ENCODE peak calls at places on chromosomes 2 and 18, in four cellular contexts. M, T, S and J are unnamed samples.
A peak's percentile ranks its signal among the peaks of the same experiment; 100 is the strongest.

GRCh38 chr2:237475704-237476107 is 11.3 kb upstream of the MLPH start:
- DNase-seq in S (no peak), M (no peak), T (no peak), J (no peak)

GRCh38 chr2:216388046-216388884 is 16.0 kb upstream of the MARCHF4 start:
- DNase-seq in S (peak; percentile 37), T (no peak), M (no peak), J (no peak)

GRCh38 chr18:37869051-37869450 is 303.5 kb upstream of the CELF4 start:
- DNase-seq in M (no peak), S (no peak), T (no peak), J (no peak)

GRCh38 chr18:23585897-23586248 is 433 bp downstream of the NPC1 start:
- DNase-seq in T (no peak), M (no peak), S (no peak), J (peak; percentile 76)

GRCh38 chr2:206693399-206694137 is 24.6 kb downstream of the DYTN start:
- DNase-seq in M (peak; percentile 48), S (peak; percentile 78), T (no peak), J (peak; percentile 4)

GRCh38 chr2:217958206-217958888 is 44.4 kb downstream of the TNS1 start:
- DNase-seq in S (no peak), T (no peak), M (no peak), J (no peak)

GRCh38 chr2:129901754-129902415 is 77.6 kb upstream of the RAB6C start:
- DNase-seq in T (no peak), S (no peak), M (no peak), J (no peak)

GRCh38 chr2:223062304-223062845 is 10.4 kb downstream of the KCNE4 start:
- DNase-seq in M (no peak), T (no peak), S (no peak), J (no peak)

GRCh38 chr2:232643147-232643425 is 9.7 kb downstream of the EFHD1 start:
- DNase-seq in S (no peak), M (no peak), T (no peak), J (no peak)

GRCh38 chr18:46716336-46716735 is 40.5 kb downstream of the ST8SIA5 start:
- DNase-seq in T (no peak), M (no peak), S (no peak), J (no peak)

GRCh38 chr18:54607213-54607934 is 16.3 kb downstream of the DYNAP start:
- DNase-seq in T (no peak), M (no peak), S (no peak), J (no peak)

GRCh38 chr2:46062637-46063412 is 234.4 kb upstream of the EPAS1 start:
- DNase-seq in M (peak; percentile 44), T (peak; percentile 55), S (peak; percentile 78), J (peak; percentile 19)

GRCh38 chr2:46849080-46849715 is 66.4 kb downstream of the MCFD2 start:
- DNase-seq in T (no peak), M (no peak), S (no peak), J (no peak)

GRCh38 chr2:97995026-97995733 is 568 bp downstream of the TMEM131 start:
- DNase-seq in M (peak; percentile 75), T (peak; percentile 18), S (peak; percentile 88), J (no peak)

GRCh38 chr2:235461763-235462414 is 32.0 kb upstream of the AGAP1 start:
- DNase-seq in S (no peak), T (no peak), M (no peak), J (no peak)

GRCh38 chr2:55693181-55694125 is at the start of gene PNPT1:
- DNase-seq in S (peak; percentile 97), M (peak; percentile 85), T (peak; percentile 85), J (peak; percentile 85)

GRCh38 chr2:226362991-226363390 is 436.6 kb downstream of the IRS1 start:
- DNase-seq in T (no peak), M (no peak), S (no peak), J (no peak)

GRCh38 chr2:15937882-15938802 is 2.2 kb upstream of the MYCN start:
- DNase-seq in T (no peak), S (no peak), M (no peak), J (no peak)

GRCh38 chr2:131658769-131659131 is 131.1 kb downstream of the CCDC74A start:
- DNase-seq in M (no peak), T (no peak), S (no peak), J (no peak)

GRCh38 chr2:239678666-239679296 is 278.0 kb upstream of the HDAC4 start:
- DNase-seq in M (no peak), S (no peak), T (no peak), J (no peak)